ENCODE peak calls at places on chromosomes 5 and 9, in nine cellular contexts. X is occipital lobe; M is ACHN; C is SIG-M5; E is posterior cingulate gyrus; P is GM06990; Z is fibroblast of the aortic adventitia; V is activated T-cell treated with anti-CD3 and anti-CD28 coated beads, Interleukin-2, amount 50 U/mL, for 4 hours; J is KBM-7. T is an unnamed sample.

GRCh38 chr9:134403682-134404301 is 77.5 kb downstream of the RXRA start:
- DNase-seq in X (no peak), M (no peak), C (no peak), E (peak; percentile 63), P (peak; percentile 60), Z (peak; percentile 93), V (no peak), J (peak; percentile 93), T (no peak)

GRCh38 chr9:126502417-126503332 is 111.1 kb upstream of the LMX1B start:
- DNase-seq in X (no peak), M (no peak), C (no peak), E (no peak), P (no peak), Z (no peak), V (no peak), J (no peak), T (no peak)

GRCh38 chr9:34085581-34086500 is 37.2 kb upstream of the UBAP2 start:
- DNase-seq in X (no peak), M (no peak), C (no peak), E (peak; percentile 24), P (no peak), Z (peak; percentile 15), V (no peak), J (no peak), T (no peak)

GRCh38 chr5:10485142-10485795 is 43.6 kb downstream of the ROPN1L start:
- DNase-seq in X (no peak), M (no peak), C (no peak), E (no peak), P (no peak), Z (peak; percentile 100), V (no peak), J (peak; percentile 98), T (peak; percentile 47)

GRCh38 chr5:56148453-56148971 is 84.6 kb downstream of the ANKRD55 start:
- DNase-seq in X (no peak), M (no peak), C (no peak), E (no peak), P (peak; percentile 59), Z (no peak), V (no peak), J (peak; percentile 45), T (no peak)

GRCh38 chr5:163347671-163348070 is 89.7 kb upstream of the CCNG1 start:
- DNase-seq in X (peak; percentile 49), M (peak; percentile 51), C (no peak), E (peak; percentile 66), P (no peak), Z (peak; percentile 82), V (peak; percentile 12), J (peak; percentile 76), T (peak; percentile 54)

GRCh38 chr5:45793638-45794532 is 97.7 kb upstream of the HCN1 start:
- DNase-seq in X (no peak), M (no peak), C (no peak), E (no peak), P (peak; percentile 60), Z (no peak), V (no peak), J (no peak), T (no peak)

GRCh38 chr5:77156379-77156778 is 54.1 kb upstream of the PDE8B start:
- DNase-seq in X (no peak), M (no peak), C (no peak), E (no peak), P (no peak), Z (no peak), V (no peak), J (no peak), T (no peak)

GRCh38 chr5:102857090-102857818 is 102.1 kb downstream of the PAM start:
- DNase-seq in X (no peak), M (no peak), C (no peak), E (no peak), P (no peak), Z (peak; percentile 86), V (no peak), J (no peak), T (no peak)

GRCh38 chr5:141003791-141004601 is 37.7 kb downstream of the PCDHAC2 start:
- DNase-seq in X (no peak), M (no peak), C (no peak), E (no peak), P (no peak), Z (no peak), V (no peak), J (no peak), T (peak; percentile 95)

GRCh38 chr5:55680353-55680752 is 31.8 kb downstream of the SLC38A9 start:
- DNase-seq in X (no peak), M (no peak), C (no peak), E (no peak), P (no peak), Z (no peak), V (no peak), J (no peak), T (no peak)

GRCh38 chr9:83714316-83714715 is 6.6 kb upstream of the UBQLN1 start:
- DNase-seq in X (no peak), M (no peak), C (no peak), E (no peak), P (no peak), Z (peak; percentile 10), V (no peak), J (peak; percentile 30), T (no peak)

GRCh38 chr5:150140830-150141229 is 14.8 kb downstream of the PDGFRB start:
- DNase-seq in X (no peak), M (no peak), C (no peak), E (peak; percentile 36), P (no peak), Z (no peak), V (no peak), J (no peak), T (no peak)

GRCh38 chr5:36946101-36946500 is 69.5 kb downstream of the NIPBL start:
- DNase-seq in X (no peak), M (no peak), C (no peak), E (no peak), P (no peak), Z (no peak), V (no peak), J (no peak), T (no peak)

GRCh38 chr9:35612843-35613242 is 5.4 kb downstream of the CD72 start:
- DNase-seq in X (no peak), M (no peak), C (no peak), E (no peak), P (no peak), Z (no peak), V (no peak), J (no peak), T (no peak)

T was measured in LoVo.